ENCODE peak calls at places on chromosomes 1 and 21, in nine cellular contexts. X is tibial nerve, J is ovary, U is sigmoid colon, I is stomach, Y is HepG2, G is upper lobe of left lung, E is thyroid gland, W is heart left ventricle. Z is an unnamed sample.
A peak's percentile ranks its signal among the peaks of the same experiment; 100 is the strongest.

GRCh38 chr1:22132517-22133235 is 10.2 kb downstream of the WNT4 start:
- DNase-seq in X (no peak), J (peak; percentile 56), U (no peak), I (no peak), Y (no peak), G (no peak), E (peak; percentile 20), W (no peak), Z (no peak)

GRCh38 chr1:79716481-79716880 is 710.0 kb upstream of the ADGRL4 start:
- DNase-seq in X (no peak), J (no peak), U (no peak), I (no peak), Y (no peak), G (no peak), E (no peak), W (no peak), Z (no peak)

GRCh38 chr1:151475175-151475574 is 15.9 kb upstream of the POGZ start:
- DNase-seq in X (no peak), J (no peak), U (no peak), I (no peak), Y (no peak), G (no peak), E (no peak), W (no peak), Z (no peak)

GRCh38 chr1:3585940-3586568 is 25.3 kb downstream of the MEGF6 start:
- DNase-seq in X (no peak), J (no peak), U (no peak), I (no peak), Y (no peak), G (no peak), E (no peak), W (no peak), Z (no peak)

GRCh38 chr1:168340796-168341510 is 60.3 kb downstream of the TBX19 start:
- DNase-seq in X (no peak), J (no peak), U (no peak), I (no peak), Y (no peak), G (no peak), E (no peak), W (no peak), Z (peak; percentile 32)

GRCh38 chr1:1278620-1279019 is 1.6 kb upstream of the SCNN1D start:
- DNase-seq in X (no peak), J (no peak), U (no peak), I (no peak), Y (no peak), G (no peak), E (no peak), W (no peak), Z (no peak)

GRCh38 chr1:212488436-212489283 is 55.9 kb downstream of the NENF start:
- DNase-seq in X (peak; percentile 86), J (no peak), U (peak; percentile 94), I (peak; percentile 60), Y (peak; percentile 12), G (no peak), E (peak; percentile 37), W (no peak), Z (no peak)

GRCh38 chr1:11179125-11179524 is 10.0 kb upstream of the ANGPTL7 start:
- DNase-seq in X (no peak), J (no peak), U (no peak), I (no peak), Y (no peak), G (no peak), E (no peak), W (no peak), Z (no peak)

GRCh38 chr1:234486858-234487830 is 8.2 kb upstream of the TARBP1 start:
- DNase-seq in X (peak; percentile 53), J (no peak), U (no peak), I (peak; percentile 38), Y (peak; percentile 77), G (no peak), E (peak; percentile 21), W (peak; percentile 45), Z (peak; percentile 83)

GRCh38 chr1:118185083-118185899 is at the start of gene SPAG17:
- DNase-seq in X (peak; percentile 62), J (peak; percentile 64), U (no peak), I (peak; percentile 72), Y (no peak), G (peak; percentile 76), E (peak; percentile 81), W (peak; percentile 63), Z (peak; percentile 6)

GRCh38 chr1:242826706-242827336 is 302.3 kb upstream of the PLD5 start:
- DNase-seq in X (no peak), J (no peak), U (no peak), I (no peak), Y (no peak), G (no peak), E (no peak), W (no peak), Z (no peak)

GRCh38 chr1:18957136-18957521 is 653 bp upstream of the IFFO2 start:
- DNase-seq in X (no peak), J (no peak), U (no peak), I (no peak), Y (no peak), G (peak; percentile 87), E (no peak), W (no peak), Z (no peak)
- H3K4me3 ChIP-seq in X (peak overlapping the region; percentile 37), J (peak overlapping the region; percentile 58), U (peak overlapping the region; percentile 79), I (peak overlapping the region; percentile 82), Y (peak overlapping the region; percentile 93), G (peak overlapping the region; percentile 88), E (peak overlapping the region; percentile 6), W (peak overlapping the region; percentile 50), Z (peak overlapping the region; percentile 36)

GRCh38 chr1:223717695-223718363 is 5.5 kb downstream of the CAPN2 start:
- DNase-seq in X (no peak), J (no peak), U (no peak), I (no peak), Y (no peak), G (no peak), E (no peak), W (no peak), Z (peak; percentile 86)
- TF ChIP-seq POLR2A in X (no peak), J (no peak), U (no peak), I (no peak), Y (no peak), G (no peak), E (no peak), W (no peak), Z (no peak)

GRCh38 chr1:82377201-82377884 is 576.6 kb downstream of the ADGRL2 start:
- DNase-seq in X (no peak), J (no peak), U (no peak), I (no peak), Y (no peak), G (no peak), E (no peak), W (no peak), Z (no peak)
- TF ChIP-seq CTCF in X (no peak), J (no peak), U (no peak), I (no peak), Y (no peak), G (no peak), E (no peak), W (no peak), Z (no peak)

GRCh38 chr21:42887321-42887720 is 5.8 kb upstream of the NDUFV3 start:
- DNase-seq in X (no peak), J (no peak), U (no peak), I (no peak), Y (no peak), G (no peak), E (no peak), W (no peak), Z (no peak)

GRCh38 chr21:42892931-42893660 is at the start of gene NDUFV3:
- DNase-seq in X (peak; percentile 100), J (peak; percentile 100), U (peak; percentile 100), I (peak; percentile 100), Y (peak; percentile 96), G (peak; percentile 100), E (peak; percentile 100), W (peak; percentile 100), Z (peak; percentile 98)

GRCh38 chr21:42892582-42892930 is 553 bp upstream of the NDUFV3 start:
- DNase-seq in X (no peak), J (no peak), U (no peak), I (no peak), Y (peak; percentile 9), G (no peak), E (no peak), W (no peak), Z (no peak)
- H3K4me3 ChIP-seq in X (peak overlapping the region; percentile 80), J (peak overlapping the region; percentile 85), U (peak overlapping the region; percentile 78), I (peak overlapping the region; percentile 86), Y (peak overlapping the region; percentile 51), G (peak overlapping the region; percentile 76), E (no peak overlapping the region), W (peak overlapping the region; percentile 82), Z (peak overlapping the region; percentile 68)

DNA sequence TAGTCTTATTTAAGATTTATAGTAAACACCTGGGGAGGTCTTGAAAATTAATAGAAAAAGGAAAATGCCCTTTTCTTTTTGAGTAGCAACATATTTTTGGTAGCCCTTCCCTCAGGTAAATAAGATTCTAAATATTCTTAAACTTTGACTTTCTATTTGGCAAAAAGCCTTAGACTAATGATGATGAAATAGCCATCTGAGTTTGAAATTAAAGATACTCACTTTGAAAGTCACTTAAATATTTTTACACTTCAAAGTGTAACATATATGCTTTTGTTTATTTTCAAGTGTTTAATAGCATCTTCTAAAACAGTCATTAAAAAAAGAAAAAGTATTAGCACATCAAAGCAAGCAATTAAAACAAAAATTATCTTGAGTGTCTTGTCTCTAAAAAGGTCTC is 135.1 kb downstream of the NEK7 start:
- DNase-seq in X (no peak), J (no peak), U (no peak), I (no peak), Y (no peak), G (no peak), E (no peak), W (no peak), Z (no peak)
- TF ChIP-seq POLR2A in X (no peak), J (no peak), U (no peak), I (no peak), Y (no peak), G (no peak), E (no peak), W (no peak), Z (no peak)

DNA sequence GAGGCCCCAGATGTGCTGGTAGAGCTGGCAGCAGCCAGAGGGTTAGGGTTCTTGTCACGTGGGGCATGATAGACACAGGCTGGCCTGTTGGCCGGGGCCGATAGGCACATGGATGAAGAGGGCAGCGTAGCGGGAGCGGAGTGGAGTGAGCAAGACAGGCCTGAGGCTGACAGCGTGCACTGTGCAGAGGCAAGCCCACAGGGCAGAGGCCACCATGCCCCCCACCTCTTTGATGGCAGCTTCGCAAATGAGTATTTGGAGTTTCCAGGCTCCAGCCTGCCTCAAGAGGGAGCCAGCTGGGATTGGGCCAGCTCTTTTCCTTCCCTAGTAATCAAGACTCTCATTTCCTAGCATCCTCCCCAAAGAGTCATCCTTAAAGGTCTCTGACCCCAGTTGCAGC is 43.5 kb downstream of the TMCC2 start:
- DNase-seq in X (peak; percentile 46), J (peak; percentile 52), U (no peak), I (no peak), Y (no peak), G (no peak), E (no peak), W (no peak), Z (no peak)
- TF ChIP-seq CTCF in X (no peak), J (no peak), U (no peak), I (no peak), Y (peak; percentile 16), G (no peak), E (no peak), W (no peak), Z (no peak)

GRCh38 chr1:198936371-198937083 is 297.7 kb downstream of the PTPRC start:
- DNase-seq in X (no peak), J (no peak), U (no peak), I (no peak), Y (no peak), G (no peak), E (no peak), W (no peak), Z (peak; percentile 49)
- H3K4me3 ChIP-seq in X (peak overlapping the region; percentile 52), J (peak overlapping the region; percentile 17), U (peak overlapping the region; percentile 38), I (peak overlapping the region; percentile 41), Y (peak overlapping the region; percentile 56), G (peak overlapping the region; percentile 59), E (no peak overlapping the region), W (peak overlapping the region; percentile 33), Z (peak overlapping the region; percentile 96)

GRCh38 chr1:46246548-46247432 is 773 bp upstream of the RAD54L start:
- DNase-seq in X (no peak), J (no peak), U (peak; percentile 75), I (no peak), Y (no peak), G (peak; percentile 92), E (peak; percentile 93), W (peak; percentile 58), Z (peak; percentile 72)
- TF ChIP-seq POLR2A in X (no peak), J (no peak), U (no peak), I (no peak), Y (peak; percentile 83), G (no peak), E (no peak), W (no peak), Z (peak; percentile 53)